ENCODE peak calls at places on chromosome 1, in nine cellular contexts. Q is AG04449, M is hepatocyte, V is MG63, F is GM12864, R is thyroid gland, Y is brain microvascular endothelial cell, X is fibroblast of villous mesenchyme, L is AG04450. J is an unnamed sample.

GRCh38 chr1:11878891-11879190 is 20.1 kb upstream of the NPPB start:
- DNase-seq in M (no peak), R (no peak), L (no peak), X (no peak), Y (no peak), Q (no peak), V (no peak), F (no peak), J (no peak)

GRCh38 chr1:53025034-53025777 is 36.8 kb upstream of the PODN start:
- DNase-seq in M (peak; percentile 72), V (peak; percentile 15), F (no peak), Y (peak; percentile 55), Q (no peak), L (no peak), R (peak; percentile 6), X (peak; percentile 93), J (peak; percentile 90)

GRCh38 chr1:5991784-5992033 is 516 bp downstream of the NPHP4 start:
- DNase-seq in L (no peak), R (no peak), Q (no peak), Y (no peak), V (no peak), X (no peak), F (no peak), M (no peak), J (no peak)

GRCh38 chr1:214281902-214282695 is 1.1 kb downstream of the SMYD2 start:
- DNase-seq in F (no peak), Q (no peak), L (peak; percentile 36), V (peak; percentile 71), M (peak; percentile 55), Y (peak; percentile 49), X (peak; percentile 85), R (peak; percentile 69), J (peak; percentile 68)

GRCh38 chr1:197770243-197770642 is 5.0 kb downstream of the DENND1B start:
- DNase-seq in X (no peak), Q (no peak), L (no peak), M (no peak), Y (no peak), V (no peak), R (no peak), F (no peak), J (no peak)

GRCh38 chr1:168227620-168228019 is 1.8 kb downstream of the SFT2D2 start:
- DNase-seq in Q (no peak), L (no peak), V (no peak), F (no peak), M (no peak), X (peak; percentile 43), Y (no peak), R (no peak), J (peak; percentile 34)

GRCh38 chr1:182484531-182485257 is 34.7 kb downstream of the RGSL1 start:
- DNase-seq in Y (no peak), V (no peak), M (peak; percentile 27), F (peak; percentile 2), R (no peak), Q (no peak), L (no peak), X (no peak), J (no peak)

GRCh38 chr1:86649618-86650017 is 54.8 kb upstream of the SH3GLB1 start:
- DNase-seq in R (no peak), X (no peak), V (no peak), Y (no peak), M (no peak), L (no peak), Q (no peak), F (no peak), J (no peak)

GRCh38 chr1:243428084-243428483 is 172.2 kb downstream of the SDCCAG8 start:
- DNase-seq in M (no peak), Q (no peak), F (no peak), L (no peak), R (no peak), Y (no peak), X (no peak), V (no peak), J (no peak)

GRCh38 chr1:154556422-154556821 is 2.0 kb downstream of the UBE2Q1 start:
- DNase-seq in R (peak; percentile 62), F (no peak), L (no peak), Y (no peak), M (no peak), Q (no peak), V (no peak), X (no peak), J (no peak)
- H3K4me3 ChIP-seq in R (peak overlapping the region; percentile 84), F (peak overlapping the region; percentile 94), L (peak overlapping the region; percentile 69), Y (peak overlapping the region; percentile 78), M (no peak overlapping the region), Q (peak overlapping the region; percentile 79), V (peak overlapping the region; percentile 80), X (peak overlapping the region; percentile 74), J (peak overlapping the region; percentile 81)

GRCh38 chr1:223143760-223144248 is 756 bp upstream of the TLR5 start:
- DNase-seq in Y (no peak), Q (no peak), V (no peak), R (peak; percentile 68), L (no peak), F (peak; percentile 18), X (no peak), M (peak; percentile 48), J (no peak)
- H3K4me3 ChIP-seq in Y (no peak overlapping the region), Q (no peak overlapping the region), V (no peak overlapping the region), R (no peak overlapping the region), L (no peak overlapping the region), F (no peak overlapping the region), X (no peak overlapping the region), M (no peak overlapping the region), J (no peak overlapping the region)

GRCh38 chr1:121519042-121519755 is 334.4 kb downstream of the SRGAP2C start:
- DNase-seq in Y (no peak), M (peak; percentile 63), F (no peak), V (peak; percentile 75), R (peak; percentile 24), Q (no peak), L (no peak), X (no peak), J (peak; percentile 20)

GRCh38 chr1:121515235-121515634 is 330.5 kb downstream of the SRGAP2C start:
- DNase-seq in X (no peak), Y (no peak), Q (no peak), L (no peak), V (no peak), M (no peak), F (no peak), R (no peak), J (no peak)

GRCh38 chr1:121516279-121516967 is 331.6 kb downstream of the SRGAP2C start:
- DNase-seq in L (no peak), M (no peak), Y (no peak), V (no peak), R (no peak), Q (no peak), F (peak; percentile 7), X (peak; percentile 4), J (no peak)

GRCh38 chr1:121517586-121518230 is 332.9 kb downstream of the SRGAP2C start:
- DNase-seq in Q (no peak), Y (no peak), M (no peak), X (no peak), F (no peak), V (no peak), L (no peak), R (no peak), J (no peak)

DNA sequence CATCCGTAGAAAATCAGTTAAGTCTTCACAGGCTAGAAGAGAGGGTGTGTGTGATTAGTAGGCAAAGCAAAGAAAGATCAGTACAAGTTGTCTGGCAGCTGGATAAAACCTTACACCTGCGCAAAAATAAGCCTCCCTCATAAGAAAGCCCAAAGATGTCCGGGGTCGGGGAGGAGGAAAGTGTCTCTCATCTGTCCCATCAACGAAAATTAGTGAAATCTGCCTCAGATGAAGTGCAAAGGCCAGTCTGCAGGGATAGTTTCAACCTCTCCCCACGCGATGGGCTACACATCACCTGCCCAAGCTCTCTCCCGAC is 333.9 kb downstream of the SRGAP2C start:
- DNase-seq in M (no peak), F (no peak), R (no peak), L (no peak), Q (no peak), Y (no peak), X (no peak), V (no peak), J (no peak)
- H3K4me3 ChIP-seq in M (no peak overlapping the region), F (no peak overlapping the region), R (peak overlapping the region; percentile 34), L (no peak overlapping the region), Q (no peak overlapping the region), Y (peak overlapping the region; percentile 44), X (peak overlapping the region; percentile 29), V (peak overlapping the region; percentile 63), J (no peak overlapping the region)

DNA sequence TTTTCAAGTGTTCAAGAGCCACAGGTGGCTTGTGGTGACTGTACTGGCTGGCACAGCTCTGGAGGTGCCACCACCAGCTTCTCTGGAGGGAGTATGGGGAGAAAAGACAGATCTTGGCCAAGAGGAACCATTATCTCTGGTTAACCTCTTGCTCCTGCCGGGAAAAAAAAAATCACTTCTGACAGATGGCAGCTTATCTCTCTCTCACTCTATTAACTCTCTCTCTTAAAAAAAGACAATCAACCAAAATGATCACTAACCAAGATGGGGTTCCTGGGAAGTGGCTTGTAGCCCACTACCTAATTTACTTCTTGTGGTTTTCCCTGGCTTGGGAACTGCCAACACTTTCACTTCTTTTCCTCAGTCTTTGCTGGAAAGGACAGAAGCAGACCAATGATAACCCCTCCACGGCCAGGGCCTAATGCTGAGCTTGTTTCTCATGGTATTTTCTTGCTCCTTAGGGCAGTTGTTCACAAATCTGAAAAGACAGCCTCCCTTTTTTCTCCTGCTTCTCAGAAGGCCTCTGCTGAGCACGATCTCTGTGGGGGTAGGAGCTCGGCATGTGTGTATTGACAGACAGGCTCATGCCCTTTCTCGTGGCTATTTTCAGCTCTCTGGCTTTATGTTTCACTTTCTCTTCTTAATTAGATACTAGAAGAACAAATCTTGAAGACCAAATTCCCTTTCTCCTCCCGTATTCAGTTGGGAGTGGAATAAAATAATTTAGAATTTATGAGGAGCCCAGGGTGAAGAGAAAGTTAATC is 950 bp upstream of the RIIAD1 start:
- DNase-seq in L (no peak), R (no peak), Y (peak; percentile 12), V (no peak), F (peak; percentile 31), M (no peak), Q (no peak), X (peak; percentile 34), J (peak; percentile 37)
- H3K4me3 ChIP-seq in L (peak overlapping the region; percentile 29), R (peak overlapping the region; percentile 25), Y (peak overlapping the region; percentile 35), V (peak overlapping the region; percentile 19), F (peak overlapping the region; percentile 56), M (no peak overlapping the region), Q (peak overlapping the region; percentile 28), X (peak overlapping the region; percentile 39), J (peak overlapping the region; percentile 50)

DNA sequence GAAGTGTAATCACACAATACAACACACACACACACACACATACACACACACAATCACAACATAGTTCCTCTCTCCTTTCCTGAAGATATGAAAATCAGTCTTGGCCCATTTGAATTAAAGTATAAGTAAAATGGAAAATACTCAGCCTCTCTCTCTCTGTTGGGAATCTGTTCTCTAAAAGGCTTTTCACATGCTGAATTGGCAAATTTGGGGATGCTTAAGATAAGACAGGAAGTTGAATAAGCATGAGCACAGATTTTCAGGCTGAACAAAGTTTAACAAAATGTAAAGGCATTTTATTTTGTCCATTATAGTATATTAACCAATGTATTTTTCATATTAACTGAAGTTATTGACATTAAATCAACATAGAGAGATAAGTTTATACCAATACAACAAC is 23.7 kb upstream of the FMO2 start:
- DNase-seq in L (no peak), F (no peak), X (no peak), M (no peak), V (no peak), Q (no peak), R (no peak), Y (no peak), J (no peak)
- H3K4me3 ChIP-seq in L (no peak overlapping the region), F (no peak overlapping the region), X (no peak overlapping the region), M (no peak overlapping the region), V (no peak overlapping the region), Q (no peak overlapping the region), R (no peak overlapping the region), Y (no peak overlapping the region), J (no peak overlapping the region)

GRCh38 chr1:47709302-47710074 is 271.6 kb downstream of the FOXD2 start:
- DNase-seq in Y (no peak), V (no peak), L (no peak), F (no peak), R (no peak), Q (no peak), M (peak; percentile 67), X (no peak), J (peak; percentile 36)
- H3K4me3 ChIP-seq in Y (peak overlapping the region; percentile 40), V (no peak overlapping the region), L (peak overlapping the region; percentile 31), F (no peak overlapping the region), R (peak overlapping the region; percentile 26), Q (peak overlapping the region; percentile 9), M (peak overlapping the region; percentile 45), X (peak overlapping the region; percentile 12), J (peak overlapping the region; percentile 25)

J was measured in foreskin fibroblast.